ENCODE peak calls at places on chromosomes 4 and X, in seven cellular contexts. A, M, Q, B, R, T and V are unnamed samples.

GRCh38 chr4:85637778-85638177 is 162.8 kb downstream of the ARHGAP24 start:
- DNase-seq in Q (no peak), M (no peak), B (no peak), R (no peak), T (no peak), A (no peak), V (no peak)

GRCh38 chrX:121902463-121902862 is 855.1 kb downstream of the GLUD2 start:
- DNase-seq in B (no peak), Q (no peak), R (no peak), M (no peak), A (no peak), T (no peak), V (no peak)

GRCh38 chr4:54320826-54321320 is 91.8 kb downstream of the PDGFRA start:
- DNase-seq in M (no peak), T (no peak), B (no peak), R (no peak), Q (no peak), A (no peak), V (no peak)

GRCh38 chr4:85398276-85398675 is 76.7 kb upstream of the ARHGAP24 start:
- DNase-seq in R (no peak), A (no peak), B (no peak), T (no peak), M (no peak), Q (no peak), V (no peak)

GRCh38 chr4:16264798-16265197 is 38.5 kb upstream of the TAPT1 start:
- DNase-seq in M (no peak), R (peak), A (no peak), Q (no peak), B (no peak), T (no peak), V (no peak)

GRCh38 chr4:147057631-147057980 is 111.9 kb upstream of the TTC29 start:
- DNase-seq in M (no peak), A (no peak), R (no peak), Q (no peak), T (no peak), B (no peak), V (no peak)

GRCh38 chrX:17826609-17827496 is 34.2 kb downstream of the RAI2 start:
- DNase-seq in M (no peak), R (no peak), B (no peak), T (no peak), A (no peak), Q (no peak), V (no peak)

GRCh38 chrX:109347618-109348017 is 134.3 kb downstream of the GUCY2F start:
- DNase-seq in T (no peak), B (no peak), M (no peak), R (no peak), A (no peak), Q (no peak), V (no peak)

GRCh38 chr4:17323619-17324400 is 188.1 kb downstream of the QDPR start:
- DNase-seq in Q (no peak), B (no peak), A (no peak), R (no peak), T (no peak), M (no peak), V (no peak)

GRCh38 chr4:36172650-36173049 is 71.7 kb downstream of the ARAP2 start:
- DNase-seq in A (no peak), Q (no peak), M (no peak), B (no peak), T (no peak), R (no peak), V (no peak)

GRCh38 chr4:80307774-80308465 is 27.6 kb upstream of the CFAP299 start:
- DNase-seq in Q (no peak), M (no peak), T (no peak), B (no peak), A (no peak), R (no peak), V (peak)

GRCh38 chr4:122259849-122260248 is 107.7 kb downstream of the BLTP1 start:
- DNase-seq in A (no peak), M (no peak), B (no peak), Q (no peak), T (no peak), R (no peak), V (no peak)

GRCh38 chr4:129862461-129862860 is 766.5 kb downstream of the C4orf33 start:
- DNase-seq in T (no peak), B (no peak), A (no peak), R (no peak), M (no peak), Q (no peak), V (no peak)

GRCh38 chr4:182219400-182219799 is 23.8 kb upstream of the TENM3 start:
- DNase-seq in Q (no peak), B (no peak), A (no peak), M (no peak), R (no peak), T (no peak), V (no peak)

GRCh38 chr4:184821242-184821641 is 4.5 kb downstream of the ACSL1 start:
- DNase-seq in A (no peak), M (no peak), R (no peak), Q (no peak), T (no peak), B (no peak), V (no peak)

GRCh38 chr4:97720869-97721432 is 422.3 kb downstream of the STPG2 start:
- DNase-seq in B (no peak), T (no peak), A (no peak), Q (no peak), M (no peak), R (no peak), V (peak)

GRCh38 chrX:139506318-139506717 is 24.2 kb upstream of the F9 start:
- DNase-seq in T (no peak), M (no peak), R (no peak), B (no peak), A (no peak), Q (no peak), V (no peak)

GRCh38 chr4:140372607-140373327 is 679 bp upstream of the SCOC start:
- DNase-seq in M (no peak), T (no peak), Q (no peak), B (no peak), A (no peak), R (peak), V (no peak)

GRCh38 chr4:13918110-13918509 is 290.6 kb upstream of the BOD1L1 start:
- DNase-seq in T (no peak), A (no peak), R (no peak), Q (no peak), B (peak), M (no peak), V (peak)

GRCh38 chrX:154600962-154601374 is 16.0 kb downstream of the CTAG1A start:
- DNase-seq in M (no peak), B (no peak), T (no peak), R (no peak), Q (peak), A (no peak), V (no peak)

GRCh38 chrX:110228453-110228852 is 89.4 kb downstream of the AMMECR1 start:
- DNase-seq in Q (no peak), M (no peak), R (no peak), A (no peak), T (no peak), B (no peak), V (no peak)

GRCh38 chr4:8039290-8039689 is 99.6 kb upstream of the AFAP1 start:
- DNase-seq in M (no peak), R (no peak), T (no peak), Q (no peak), A (no peak), B (no peak), V (no peak)

GRCh38 chr4:165826166-165826565 is 46.9 kb upstream of the TLL1 start:
- DNase-seq in B (no peak), T (no peak), M (no peak), Q (no peak), R (no peak), A (no peak), V (no peak)

GRCh38 chr4:139884438-139884837 is 218.8 kb downstream of the MGST2 start:
- DNase-seq in T (no peak), A (no peak), B (no peak), M (no peak), R (no peak), Q (no peak), V (no peak)

GRCh38 chr4:4599886-4600285 is 58.0 kb upstream of the STX18 start:
- DNase-seq in T (no peak), R (no peak), B (no peak), Q (no peak), A (no peak), M (no peak), V (no peak)

GRCh38 chr4:37827802-37828321 is 1.4 kb downstream of the PGM2 start:
- DNase-seq in B (no peak), R (no peak), Q (no peak), M (no peak), A (no peak), T (no peak), V (no peak)

GRCh38 chrX:100649550-100650356 is 5.8 kb downstream of the SRPX2 start:
- DNase-seq in M (peak), R (no peak), B (peak), T (no peak), Q (peak), A (no peak), V (no peak)

GRCh38 chr4:53920883-53921282 is 143.5 kb downstream of the CHIC2 start:
- DNase-seq in A (no peak), R (no peak), Q (no peak), T (no peak), M (no peak), B (no peak), V (no peak)

GRCh38 chrX:47817897-47818296 is 18.8 kb upstream of the ZNF81 start:
- DNase-seq in B (no peak), A (no peak), R (no peak), T (no peak), M (no peak), Q (no peak), V (no peak)

GRCh38 chr4:32417113-32417704 is 1697.0 kb downstream of the PCDH7 start:
- DNase-seq in R (no peak), A (no peak), M (no peak), Q (no peak), B (no peak), T (no peak), V (no peak)

GRCh38 chrX:13360146-13360545 is 40.3 kb upstream of the ATXN3L start:
- DNase-seq in M (no peak), A (no peak), Q (no peak), T (no peak), R (peak), B (peak), V (no peak)

GRCh38 chrX:69466546-69466945 is 37.6 kb upstream of the NALF2 start:
- DNase-seq in Q (no peak), M (no peak), R (no peak), A (no peak), B (no peak), T (no peak), V (no peak)

GRCh38 chrX:52262195-52262546 is 77.5 kb downstream of the MAGED4 start:
- DNase-seq in R (no peak), M (no peak), T (no peak), A (no peak), Q (no peak), B (no peak), V (no peak)
- H3K27ac ChIP-seq in R (peak), M (peak), T (peak), A (peak), Q (peak), B (peak), V (peak)

GRCh38 chrX:72029473-72030411 is 102.0 kb downstream of the RTL5 start:
- DNase-seq in T (no peak), Q (peak), B (no peak), A (no peak), M (no peak), R (no peak), V (peak)
- H3K27ac ChIP-seq in T (no peak), Q (no peak), B (no peak), A (no peak), M (peak), R (no peak), V (no peak)

DNA sequence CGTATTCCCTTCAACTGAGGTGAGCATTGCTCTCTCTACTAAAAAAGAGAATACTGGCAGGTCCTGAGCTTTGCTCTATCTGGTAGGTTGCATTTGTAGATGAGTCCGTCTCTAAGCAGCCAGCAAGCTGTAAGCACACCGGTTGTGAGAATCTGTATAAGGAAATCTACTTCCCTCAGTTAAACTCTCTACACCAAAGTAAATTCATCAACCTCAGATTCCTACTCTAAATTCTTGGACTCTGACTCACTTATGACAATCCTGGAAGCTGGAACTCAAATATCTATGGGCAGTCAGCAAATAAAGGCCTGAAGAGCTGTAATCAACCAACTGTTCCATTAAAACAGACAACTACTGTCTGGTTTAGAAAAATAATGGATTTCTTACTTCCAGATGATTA is 37.9 kb downstream of the FAT1 start:
- DNase-seq in M (no peak), B (no peak), A (no peak), Q (no peak), T (no peak), R (no peak), V (no peak)
- H3K27ac ChIP-seq in M (no peak), B (peak), A (no peak), Q (peak), T (no peak), R (no peak), V (peak)

GRCh38 chr4:173397604-173398003 is 1.3 kb downstream of the SCRG1 start:
- DNase-seq in B (no peak), R (no peak), T (no peak), Q (no peak), M (no peak), A (no peak), V (no peak)
- H3K27ac ChIP-seq in B (no peak), R (no peak), T (no peak), Q (no peak), M (peak), A (no peak), V (no peak)

GRCh38 chr4:2408401-2408958 is 10.0 kb downstream of the ZFYVE28 start:
- DNase-seq in R (no peak), Q (no peak), B (no peak), T (no peak), A (no peak), M (no peak), V (no peak)
- H3K27ac ChIP-seq in R (no peak), Q (no peak), B (no peak), T (no peak), A (no peak), M (no peak), V (no peak)

GRCh38 chrX:51743179-51743957 is at the start of gene GSPT2:
- DNase-seq in R (peak), M (peak), A (peak), Q (peak), T (peak), B (peak), V (no peak)
- H3K27ac ChIP-seq in R (peak), M (peak), A (peak), Q (peak), T (peak), B (peak), V (no peak)

GRCh38 chr4:25814737-25815136 is 48.1 kb downstream of the SEL1L3 start:
- DNase-seq in R (no peak), T (no peak), B (no peak), M (no peak), A (no peak), Q (no peak), V (no peak)

GRCh38 chr4:25815586-25815985 is 47.2 kb downstream of the SEL1L3 start:
- DNase-seq in B (no peak), T (no peak), R (no peak), Q (no peak), A (no peak), M (no peak), V (no peak)

GRCh38 chr4:25818293-25819240 is 44.2 kb downstream of the SEL1L3 start:
- DNase-seq in B (no peak), A (no peak), Q (no peak), R (no peak), M (no peak), T (no peak), V (no peak)

GRCh38 chr4:25817059-25817681 is 45.6 kb downstream of the SEL1L3 start:
- DNase-seq in A (no peak), Q (no peak), M (no peak), T (peak), R (no peak), B (no peak), V (no peak)

DNA sequence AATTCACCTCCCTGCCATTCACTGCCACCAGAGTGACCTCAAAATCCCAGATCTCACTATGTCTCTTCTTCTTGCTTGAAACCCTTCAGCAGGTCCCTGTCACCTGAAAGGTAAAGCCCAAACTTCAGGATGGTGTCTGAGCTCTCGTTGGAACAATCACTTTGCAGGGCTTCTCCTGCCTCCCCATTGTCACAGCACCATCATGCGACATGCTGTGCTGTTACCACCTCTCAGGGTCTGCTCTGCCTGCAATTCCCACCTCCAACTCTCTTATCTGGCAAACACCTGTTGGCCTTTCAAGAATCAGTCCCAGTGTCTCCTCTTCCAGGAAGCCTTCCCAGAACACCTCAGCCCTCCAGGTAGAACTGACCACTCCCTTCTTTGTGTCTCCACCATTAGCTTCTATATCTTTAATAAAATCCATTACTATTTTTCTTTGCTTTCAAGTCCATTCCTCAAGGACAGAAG is 46.2 kb downstream of the SEL1L3 start:
- DNase-seq in T (no peak), A (no peak), R (no peak), Q (no peak), M (no peak), B (no peak), V (no peak)
- H3K27ac ChIP-seq in T (no peak), A (no peak), R (no peak), Q (no peak), M (no peak), B (no peak), V (peak)

DNA sequence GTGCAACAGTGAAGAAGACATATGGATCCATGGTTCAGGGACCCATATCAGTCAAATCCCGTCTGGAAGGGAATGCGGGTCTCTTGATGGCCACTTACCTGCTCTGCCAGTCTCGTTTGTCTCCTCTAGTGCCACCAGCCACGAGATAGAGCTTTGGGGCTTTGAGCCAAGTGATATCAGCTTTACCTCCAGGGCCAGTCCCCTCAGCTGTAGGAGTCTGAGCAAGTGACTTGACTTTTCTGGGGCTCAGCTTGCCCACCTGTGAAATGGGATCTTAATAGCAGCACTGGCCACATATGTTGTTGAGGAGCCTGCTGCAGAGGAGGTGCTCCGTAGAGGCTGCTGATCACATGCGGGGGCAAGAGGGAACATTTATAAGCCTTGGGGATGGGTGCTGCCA is 1.2 kb downstream of the SLC2A9 start:
- DNase-seq in T (no peak), A (no peak), B (no peak), M (no peak), R (no peak), Q (no peak), V (no peak)
- H3K27ac ChIP-seq in T (peak), A (no peak), B (peak), M (peak), R (no peak), Q (peak), V (peak)